ENCODE peak calls at places on chromosomes 11 and 22, in five cellular contexts. One of them, this sample, is unnamed.

GRCh38 chr11:8318536-8318935 is 54.9 kb upstream of the LMO1 start:
- DNase-seq in HEK293T: peak; percentile 52
- DNase-seq in naive thymus-derived CD8-positive, alpha-beta T cell: no peak
- DNase-seq in lung: no peak
- DNase-seq in GM03348: no peak
- DNase-seq in this sample: no peak

GRCh38 chr11:126716456-126717083 is 284.0 kb downstream of the KIRREL3 start:
- DNase-seq in HEK293T: peak; percentile 48
- DNase-seq in naive thymus-derived CD8-positive, alpha-beta T cell: no peak
- DNase-seq in lung: peak; percentile 41
- DNase-seq in GM03348: peak; percentile 68
- DNase-seq in this sample: peak; percentile 4

GRCh38 chr11:116312560-116313340 is 460.0 kb downstream of the BUD13 start:
- DNase-seq in HEK293T: no peak
- DNase-seq in naive thymus-derived CD8-positive, alpha-beta T cell: no peak
- DNase-seq in lung: peak; percentile 84
- DNase-seq in GM03348: no peak
- DNase-seq in this sample: no peak

GRCh38 chr11:34154059-34154875 is 48.8 kb downstream of the NAT10 start:
- DNase-seq in HEK293T: no peak
- DNase-seq in naive thymus-derived CD8-positive, alpha-beta T cell: no peak
- DNase-seq in lung: no peak
- DNase-seq in GM03348: no peak
- DNase-seq in this sample: no peak

GRCh38 chr22:24117942-24118341 is 63.3 kb upstream of the SUSD2 start:
- DNase-seq in HEK293T: peak; percentile 41
- DNase-seq in naive thymus-derived CD8-positive, alpha-beta T cell: no peak
- DNase-seq in lung: no peak
- DNase-seq in GM03348: no peak
- DNase-seq in this sample: no peak

GRCh38 chr11:69667619-69668604 is 7.2 kb downstream of the LTO1 start:
- DNase-seq in HEK293T: no peak
- DNase-seq in naive thymus-derived CD8-positive, alpha-beta T cell: no peak
- DNase-seq in lung: no peak
- DNase-seq in GM03348: no peak
- DNase-seq in this sample: no peak

GRCh38 chr11:8757047-8757446 is 74.5 kb downstream of the RPL27A start:
- DNase-seq in HEK293T: no peak
- DNase-seq in naive thymus-derived CD8-positive, alpha-beta T cell: no peak
- DNase-seq in lung: no peak
- DNase-seq in GM03348: peak; percentile 55
- DNase-seq in this sample: no peak

GRCh38 chr22:18056161-18056666 is 21.6 kb upstream of the PEX26 start:
- DNase-seq in HEK293T: no peak
- DNase-seq in naive thymus-derived CD8-positive, alpha-beta T cell: no peak
- DNase-seq in lung: no peak
- DNase-seq in GM03348: peak; percentile 75
- DNase-seq in this sample: no peak

GRCh38 chr22:38313384-38313955 is 3.8 kb downstream of the CSNK1E start:
- DNase-seq in HEK293T: no peak
- DNase-seq in naive thymus-derived CD8-positive, alpha-beta T cell: no peak
- DNase-seq in lung: no peak
- DNase-seq in GM03348: peak; percentile 73
- DNase-seq in this sample: no peak

GRCh38 chr22:43136255-43136654 is 6.9 kb downstream of the MCAT start:
- DNase-seq in HEK293T: peak; percentile 65
- DNase-seq in naive thymus-derived CD8-positive, alpha-beta T cell: peak; percentile 38
- DNase-seq in lung: no peak
- DNase-seq in GM03348: peak; percentile 70
- DNase-seq in this sample: peak; percentile 19

GRCh38 chr11:72643547-72643946 is 30.7 kb downstream of the PDE2A start:
- DNase-seq in HEK293T: no peak
- DNase-seq in naive thymus-derived CD8-positive, alpha-beta T cell: no peak
- DNase-seq in lung: no peak
- DNase-seq in GM03348: peak; percentile 46
- DNase-seq in this sample: no peak

GRCh38 chr11:117720061-117720511 is 76.9 kb downstream of the DSCAML1 start:
- DNase-seq in HEK293T: no peak
- DNase-seq in naive thymus-derived CD8-positive, alpha-beta T cell: no peak
- DNase-seq in lung: no peak
- DNase-seq in GM03348: no peak
- DNase-seq in this sample: no peak

GRCh38 chr22:45524157-45524556 is 21.5 kb downstream of the FBLN1 start:
- DNase-seq in HEK293T: no peak
- DNase-seq in naive thymus-derived CD8-positive, alpha-beta T cell: no peak
- DNase-seq in lung: no peak
- DNase-seq in GM03348: no peak
- DNase-seq in this sample: no peak

GRCh38 chr11:69799582-69799981 is 19.6 kb downstream of the FGF3 start:
- DNase-seq in HEK293T: peak; percentile 77
- DNase-seq in naive thymus-derived CD8-positive, alpha-beta T cell: no peak
- DNase-seq in lung: no peak
- DNase-seq in GM03348: no peak
- DNase-seq in this sample: no peak

GRCh38 chr11:117723625-117724024 is 73.4 kb downstream of the DSCAML1 start:
- DNase-seq in HEK293T: no peak
- DNase-seq in naive thymus-derived CD8-positive, alpha-beta T cell: no peak
- DNase-seq in lung: no peak
- DNase-seq in GM03348: no peak
- DNase-seq in this sample: no peak

GRCh38 chr22:46574438-46574992 is 37.1 kb upstream of the CELSR1 start:
- DNase-seq in HEK293T: no peak
- DNase-seq in naive thymus-derived CD8-positive, alpha-beta T cell: no peak
- DNase-seq in lung: no peak
- DNase-seq in GM03348: no peak
- DNase-seq in this sample: no peak

GRCh38 chr22:43436536-43437267 is 24.9 kb downstream of the MPPED1 start:
- DNase-seq in HEK293T: no peak
- DNase-seq in naive thymus-derived CD8-positive, alpha-beta T cell: no peak
- DNase-seq in lung: no peak
- DNase-seq in GM03348: no peak
- DNase-seq in this sample: no peak

GRCh38 chr11:120432056-120433018 is 79.2 kb upstream of the GRIK4 start:
- DNase-seq in HEK293T: no peak
- DNase-seq in naive thymus-derived CD8-positive, alpha-beta T cell: no peak
- DNase-seq in lung: peak; percentile 68
- DNase-seq in GM03348: peak; percentile 86
- DNase-seq in this sample: no peak

GRCh38 chr11:117710211-117710610 is 86.8 kb downstream of the DSCAML1 start:
- DNase-seq in HEK293T: no peak
- DNase-seq in naive thymus-derived CD8-positive, alpha-beta T cell: no peak
- DNase-seq in lung: no peak
- DNase-seq in GM03348: no peak
- DNase-seq in this sample: no peak

GRCh38 chr22:46000081-46001027 is 23.4 kb upstream of the WNT7B start:
- DNase-seq in HEK293T: no peak
- DNase-seq in naive thymus-derived CD8-positive, alpha-beta T cell: no peak
- DNase-seq in lung: no peak
- DNase-seq in GM03348: no peak
- DNase-seq in this sample: no peak